ENCODE peak calls at places on chromosome 16, in seven cellular contexts. D, M, O, W, B, K and V are unnamed samples.

GRCh38 chr16:75550211-75550662 is 5.8 kb downstream of the TMEM231 start:
- DNase-seq in K (peak), W (no peak), O (no peak), M (no peak), B (peak), D (no peak), V (no peak)

GRCh38 chr16:2783581-2784375 is 3.6 kb downstream of the PRSS33 start:
- DNase-seq in D (no peak), K (no peak), M (no peak), O (no peak), B (no peak), W (peak), V (no peak)

GRCh38 chr16:14322186-14322585 is 251.1 kb downstream of the MRTFB start:
- DNase-seq in O (no peak), W (peak), B (no peak), K (no peak), M (no peak), D (no peak), V (no peak)

GRCh38 chr16:77194295-77195231 is 3.6 kb downstream of the MON1B start:
- DNase-seq in B (no peak), K (no peak), O (no peak), W (no peak), D (no peak), M (no peak), V (no peak)

GRCh38 chr16:1174477-1175357 is 21.8 kb downstream of the CACNA1H start:
- DNase-seq in D (no peak), O (no peak), M (no peak), B (no peak), K (no peak), W (peak), V (no peak)

GRCh38 chr16:73753931-73754330 is 542.7 kb upstream of the PSMD7 start:
- DNase-seq in W (no peak), M (peak), B (no peak), O (no peak), K (no peak), D (no peak), V (no peak)

GRCh38 chr16:84119368-84119767 is 2.6 kb upstream of the MBTPS1 start:
- DNase-seq in D (no peak), B (no peak), O (no peak), M (peak), K (no peak), W (no peak), V (no peak)

GRCh38 chr16:61829631-61830030 is 206.6 kb downstream of the CDH8 start:
- DNase-seq in D (no peak), W (no peak), B (peak), K (peak), M (no peak), O (no peak), V (no peak)

GRCh38 chr16:8625491-8626087 is 4.1 kb downstream of the METTL22 start:
- DNase-seq in D (no peak), B (no peak), O (no peak), K (no peak), M (no peak), W (no peak), V (no peak)

GRCh38 chr16:69626256-69626655 is 60.5 kb downstream of the NFAT5 start:
- DNase-seq in B (peak), K (peak), M (no peak), O (no peak), D (no peak), W (peak), V (no peak)

GRCh38 chr16:71610447-71610846 is 15.5 kb upstream of the MARVELD3 start:
- DNase-seq in W (no peak), B (no peak), K (no peak), D (no peak), M (no peak), O (no peak), V (no peak)

GRCh38 chr16:58556678-58557077 is 41.4 kb downstream of the SETD6 start:
- DNase-seq in K (no peak), B (peak), M (no peak), O (no peak), W (no peak), D (no peak), V (no peak)

GRCh38 chr16:89193576-89194293 is 6.6 kb downstream of the SLC22A31 start:
- DNase-seq in K (no peak), O (no peak), M (no peak), B (no peak), D (no peak), W (peak), V (peak)

GRCh38 chr16:31869511-31870201 is 4.0 kb upstream of the ZNF267 start:
- DNase-seq in D (no peak), W (peak), K (peak), M (peak), O (peak), B (peak), V (no peak)

GRCh38 chr16:1466054-1466453 is 8.8 kb downstream of the CLCN7 start:
- DNase-seq in O (no peak), W (no peak), B (no peak), D (peak), M (no peak), K (no peak), V (no peak)

GRCh38 chr16:85398050-85398451 is 215.1 kb upstream of the GSE1 start:
- DNase-seq in B (no peak), W (no peak), K (no peak), M (no peak), D (peak), O (no peak), V (no peak)

GRCh38 chr16:78775161-78775561 is 675.7 kb downstream of the WWOX start:
- DNase-seq in O (no peak), B (no peak), K (no peak), W (peak), D (no peak), M (no peak), V (no peak)

GRCh38 chr16:89283449-89283848 is 65.9 kb downstream of the ZNF778 start:
- DNase-seq in K (no peak), M (no peak), W (no peak), D (no peak), O (no peak), B (no peak), V (no peak)

DNA sequence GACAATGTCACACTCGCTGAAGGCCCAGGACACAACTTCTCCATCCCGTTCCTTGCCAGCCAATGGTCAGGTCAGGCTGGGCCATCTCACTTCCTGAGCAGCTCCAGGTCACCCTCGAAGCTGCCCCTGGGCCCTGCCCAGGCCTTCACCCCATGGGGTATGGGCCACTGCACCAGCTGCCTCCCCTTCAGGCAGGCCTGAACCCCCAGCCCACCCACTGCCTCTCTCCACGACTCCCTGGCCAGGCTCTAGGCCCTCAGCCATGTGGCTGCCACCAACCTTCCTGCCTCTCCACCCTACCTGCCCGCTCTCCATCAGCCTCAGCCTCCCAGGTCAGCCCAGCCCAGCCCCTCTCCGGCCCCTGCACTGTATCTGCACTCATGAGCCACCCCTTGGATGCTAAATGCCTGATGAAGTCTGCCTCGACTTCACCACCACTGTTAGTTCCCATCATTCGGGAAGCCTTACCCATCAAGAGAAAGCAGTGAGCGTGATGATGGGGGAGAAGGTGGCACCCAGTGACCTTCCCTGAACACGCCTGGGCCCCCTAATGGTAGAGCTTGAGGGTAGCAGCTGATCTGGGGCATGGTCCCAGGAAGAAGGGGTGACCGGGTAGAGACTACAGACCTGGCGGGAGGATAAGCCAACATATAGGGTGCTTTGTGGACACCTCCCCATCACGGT is 30.9 kb upstream of the C16orf95 start:
- DNase-seq in B (no peak), M (no peak), K (no peak), D (peak), W (peak), O (no peak), V (no peak)
- TF ChIP-seq CTCF in B (no peak), M (no peak), K (no peak), D (no peak), W (no peak), O (no peak), V (peak)

DNA sequence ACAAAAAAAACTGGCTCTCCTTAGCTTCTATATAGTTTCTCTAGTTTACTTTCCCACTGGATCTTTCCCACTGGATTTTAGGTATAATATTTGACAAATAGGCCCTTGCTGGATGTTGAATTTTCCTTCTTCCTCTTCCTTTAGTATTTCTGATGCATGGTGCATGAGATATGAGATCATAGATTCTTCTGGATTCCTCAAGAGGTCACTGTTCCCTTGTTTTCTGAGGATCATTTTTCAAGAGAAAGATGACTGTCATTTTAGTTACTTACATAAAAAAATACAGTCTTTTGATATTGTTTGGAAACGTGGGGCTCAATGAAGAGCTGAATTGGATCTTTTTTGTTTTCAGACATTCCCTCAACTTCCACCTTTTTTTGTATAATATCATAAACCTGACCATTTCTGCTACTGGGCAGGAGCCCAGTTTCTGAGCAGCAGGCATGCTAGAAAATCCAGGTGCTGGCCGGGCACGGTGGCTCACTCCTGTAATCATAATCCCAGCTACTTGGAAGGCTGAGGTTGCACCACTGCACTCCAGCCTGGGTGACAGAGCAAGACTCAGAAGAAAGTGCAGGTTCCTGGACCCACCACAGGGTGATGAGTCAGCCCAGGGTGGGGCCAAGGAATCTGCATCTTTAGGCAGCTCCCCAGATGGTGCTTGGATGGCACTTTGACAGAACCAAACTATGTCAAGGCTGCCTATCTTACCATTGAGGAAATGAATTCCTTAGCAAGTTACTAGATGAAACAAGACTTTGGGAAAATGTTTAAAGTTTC is 70.3 kb downstream of the SDR42E1 start:
- DNase-seq in O (peak), D (no peak), B (peak), K (peak), M (peak), W (no peak), V (no peak)
- TF ChIP-seq CTCF in O (peak), D (peak), B (peak), K (peak), M (peak), W (peak), V (peak)

GRCh38 chr16:67279296-67280089 is at the start of gene PLEKHG4:
- DNase-seq in K (peak), W (peak), D (peak), B (peak), O (no peak), M (peak), V (peak)

GRCh38 chr16:67277294-67277998 is 1.9 kb upstream of the PLEKHG4 start:
- DNase-seq in K (peak), M (peak), B (peak), O (peak), W (peak), D (no peak), V (no peak)

GRCh38 chr16:67280090-67281015 is 1.0 kb downstream of the PLEKHG4 start:
- DNase-seq in B (no peak), K (no peak), M (no peak), O (no peak), D (no peak), W (peak), V (no peak)

GRCh38 chr16:67278773-67279295 is 498 bp upstream of the PLEKHG4 start:
- DNase-seq in K (no peak), M (peak), O (no peak), D (no peak), W (peak), B (no peak), V (no peak)

DNA sequence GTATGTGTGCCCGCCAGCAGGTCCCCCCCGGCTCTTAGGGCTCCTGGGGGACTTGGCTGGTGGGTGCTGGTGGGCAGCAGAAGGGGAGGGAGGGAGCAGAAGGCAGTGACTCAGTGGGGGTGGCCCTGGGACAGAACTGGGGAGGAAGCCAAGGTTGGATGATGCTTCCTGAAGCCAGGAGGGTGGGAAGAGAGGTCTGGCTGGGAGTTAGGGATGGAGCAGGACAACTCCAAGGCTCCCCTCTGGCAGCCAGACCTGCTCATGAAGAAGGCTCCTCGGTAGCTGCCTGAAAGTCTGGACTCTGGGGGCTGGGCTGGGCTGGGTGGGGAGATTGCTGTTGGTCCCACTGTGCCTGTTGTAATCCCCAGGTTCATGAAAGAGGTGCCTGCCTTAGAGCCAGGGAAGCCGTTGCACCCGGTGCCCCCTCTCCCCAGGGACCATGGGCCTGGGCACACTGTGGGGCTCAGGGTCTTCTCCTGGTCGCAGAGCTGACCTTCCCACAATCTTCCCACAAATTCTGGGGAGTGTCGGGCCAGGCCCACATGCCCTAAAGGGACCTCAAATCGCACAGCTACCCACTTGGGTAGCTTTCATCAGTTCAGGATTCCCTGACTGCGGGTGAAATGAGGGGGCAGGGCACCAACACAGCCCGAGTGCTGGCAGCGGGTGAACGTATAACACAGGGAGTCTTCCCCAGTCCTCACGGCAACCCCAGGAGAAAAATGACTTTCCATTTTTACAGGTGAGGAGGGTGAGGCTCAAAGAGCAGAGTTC is 1.1 kb upstream of the PLEKHG4 start:
- DNase-seq in M (peak), D (no peak), B (peak), K (peak), O (no peak), W (peak), V (no peak)
- TF ChIP-seq CTCF in M (no peak), D (no peak), B (no peak), K (no peak), O (no peak), W (peak), V (no peak)

GRCh38 chr16:19559242-19559910 is 3.9 kb downstream of the VPS35L start:
- DNase-seq in M (peak), W (peak), B (peak), K (peak), O (peak), D (no peak), V (no peak)
- TF ChIP-seq CTCF in M (peak), W (peak), B (peak), K (peak), O (peak), D (peak), V (peak)

GRCh38 chr16:7026639-7027038 is 306.0 kb upstream of the RBFOX1 start:
- DNase-seq in W (no peak), D (no peak), B (no peak), O (no peak), K (no peak), M (no peak), V (no peak)

GRCh38 chr16:7021653-7022275 is 310.9 kb upstream of the RBFOX1 start:
- DNase-seq in B (no peak), M (no peak), K (no peak), O (no peak), D (no peak), W (no peak), V (no peak)

DNA sequence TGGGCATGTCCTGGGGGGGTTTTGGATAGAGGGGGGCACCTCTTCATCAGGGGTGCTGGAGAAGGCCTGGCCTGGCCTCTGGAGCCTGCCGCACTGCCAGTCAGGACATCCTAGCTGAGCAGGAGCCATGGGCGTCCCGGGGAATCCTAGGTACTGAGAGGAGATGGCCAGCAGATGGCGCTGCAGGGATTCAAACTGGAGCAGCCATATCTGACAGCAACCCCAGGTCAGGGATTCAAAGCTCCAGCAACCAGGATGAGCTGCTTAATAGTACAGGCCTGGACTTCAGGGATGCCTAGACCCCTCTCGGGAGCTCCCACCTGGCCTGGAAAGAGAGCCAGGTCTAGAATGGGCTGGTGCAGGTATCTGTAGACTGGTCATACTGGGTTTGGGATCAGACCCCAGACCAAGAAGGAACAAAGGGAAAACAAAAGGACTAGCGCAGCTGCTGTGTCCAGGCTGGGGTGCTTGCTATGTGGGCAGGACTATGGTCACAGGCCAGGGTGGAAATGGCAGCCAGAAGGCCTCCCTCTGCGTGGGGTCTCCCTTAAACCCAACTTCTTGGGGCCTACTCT is 306.9 kb upstream of the RBFOX1 start:
- DNase-seq in D (peak), B (peak), O (no peak), M (peak), K (no peak), W (no peak), V (peak)
- TF ChIP-seq CTCF in D (peak), B (peak), O (no peak), M (no peak), K (peak), W (no peak), V (peak)

GRCh38 chr16:64481497-64481896 is 640.4 kb downstream of the CDH11 start:
- DNase-seq in M (no peak), B (no peak), O (no peak), W (no peak), K (no peak), D (no peak), V (no peak)
- TF ChIP-seq CTCF in M (no peak), B (no peak), O (no peak), W (no peak), K (no peak), D (no peak), V (no peak)

GRCh38 chr16:29843942-29844341 is 19.1 kb downstream of the CDIPT start:
- DNase-seq in B (no peak), W (peak), D (no peak), M (no peak), O (no peak), K (no peak), V (no peak)

GRCh38 chr16:29840240-29840639 is 20.0 kb downstream of the MVP start:
- DNase-seq in K (no peak), D (no peak), O (no peak), B (no peak), W (peak), M (no peak), V (no peak)

GRCh38 chr16:29844575-29845331 is 18.3 kb downstream of the CDIPT start:
- DNase-seq in D (no peak), B (no peak), K (peak), W (peak), M (no peak), O (no peak), V (no peak)

GRCh38 chr16:29841631-29842030 is 21.4 kb downstream of the MVP start:
- DNase-seq in M (no peak), B (no peak), O (no peak), K (no peak), D (no peak), W (peak), V (no peak)

DNA sequence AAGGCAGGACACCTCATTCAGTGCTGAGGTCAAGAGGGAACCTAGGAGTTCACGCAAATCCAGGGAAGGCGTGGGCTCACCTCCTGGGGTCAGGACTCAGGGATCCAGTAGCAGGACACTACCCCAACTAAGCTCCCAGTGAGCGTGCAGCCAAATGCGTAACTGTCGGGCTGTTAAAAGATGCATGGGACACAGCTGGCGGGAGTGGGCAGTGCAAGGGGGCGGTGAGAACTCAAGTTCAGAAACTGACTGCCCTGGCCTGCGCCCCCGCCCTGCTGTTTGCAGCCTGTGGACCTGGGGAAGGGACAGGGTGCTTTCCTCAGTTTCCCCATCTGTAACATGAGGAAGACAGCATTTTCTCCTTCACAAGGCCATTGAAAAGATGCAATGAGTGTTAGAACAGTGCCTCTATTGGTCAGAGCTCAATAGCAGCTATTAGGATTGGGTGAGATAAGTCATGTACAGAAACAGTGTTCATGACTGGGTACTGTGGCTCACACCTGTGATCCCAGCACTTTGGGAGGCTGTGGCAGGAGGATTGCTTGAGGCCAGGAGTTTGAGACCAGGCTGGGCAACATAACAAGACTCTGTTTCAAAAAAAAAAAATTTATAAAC is 20.2 kb downstream of the CDIPT start:
- DNase-seq in K (no peak), B (no peak), W (peak), M (no peak), D (no peak), O (no peak), V (no peak)
- TF ChIP-seq CTCF in K (no peak), B (peak), W (peak), M (no peak), D (no peak), O (peak), V (no peak)

GRCh38 chr16:66255647-66256046 is 110.8 kb upstream of the CDH5 start:
- DNase-seq in W (no peak), D (no peak), O (no peak), M (no peak), K (no peak), B (no peak), V (no peak)
- TF ChIP-seq CTCF in W (no peak), D (no peak), O (no peak), M (no peak), K (no peak), B (no peak), V (peak)